ENCODE peak calls at places on chromosomes 13 and 19, in nine cellular contexts. F is A549, S is upper lobe of left lung, K is breast epithelium, Q is tibial nerve, E is NB4, H is K562, W is stomach, A is prostate gland. C is an unnamed sample.
A peak's percentile ranks its signal among the peaks of the same experiment; 100 is the strongest.

GRCh38 chr13:113448545-113448884 is 4.8 kb downstream of the ADPRHL1 start:
- DNase-seq in H (no peak), W (peak; percentile 70), S (peak; percentile 47), A (no peak), F (no peak), Q (no peak), E (peak; percentile 45), K (no peak), C (no peak)

GRCh38 chr13:110367620-110368019 is 60.5 kb downstream of the COL4A2 start:
- DNase-seq in K (no peak), H (no peak), Q (no peak), A (no peak), W (no peak), F (no peak), S (no peak), E (no peak), C (no peak)

GRCh38 chr13:30464496-30465351 is 1.0 kb downstream of the HMGB1 start:
- DNase-seq in S (peak; percentile 95), W (peak; percentile 69), A (peak; percentile 77), E (peak; percentile 89), F (peak; percentile 22), K (peak; percentile 61), H (peak; percentile 68), Q (peak; percentile 65), C (peak; percentile 94)

GRCh38 chr19:18743281-18743825 is 47.8 kb downstream of the COMP start:
- DNase-seq in A (peak; percentile 43), F (no peak), E (no peak), S (peak; percentile 89), K (no peak), H (peak; percentile 88), Q (no peak), W (peak; percentile 92), C (no peak)

GRCh38 chr13:21703846-21704245 is 33.0 kb downstream of the FGF9 start:
- DNase-seq in Q (no peak), K (no peak), W (no peak), S (no peak), E (no peak), A (no peak), F (no peak), H (no peak), C (no peak)

GRCh38 chr13:98540476-98540875 is 36.4 kb downstream of the STK24 start:
- DNase-seq in Q (no peak), S (no peak), K (no peak), F (no peak), W (no peak), H (no peak), A (no peak), E (no peak), C (no peak)

GRCh38 chr13:61727714-61728275 is 312.1 kb upstream of the PCDH20 start:
- DNase-seq in E (no peak), S (no peak), Q (no peak), F (no peak), A (no peak), K (no peak), W (no peak), H (no peak), C (no peak)

GRCh38 chr19:45250832-45251451 is at the start of gene MARK4:
- DNase-seq in A (peak; percentile 35), E (peak; percentile 58), S (peak; percentile 92), H (peak; percentile 96), K (peak; percentile 41), W (peak; percentile 51), F (peak; percentile 57), Q (peak; percentile 29), C (peak; percentile 88)

GRCh38 chr13:23506071-23506820 is 64.0 kb upstream of the TNFRSF19 start:
- DNase-seq in H (no peak), W (no peak), E (no peak), Q (no peak), K (no peak), S (no peak), F (no peak), A (no peak), C (no peak)

GRCh38 chr19:33458807-33459206 is 62.8 kb downstream of the PEPD start:
- DNase-seq in A (no peak), E (no peak), S (no peak), W (no peak), H (no peak), K (no peak), F (no peak), Q (no peak), C (peak; percentile 60)

GRCh38 chr13:30915691-30916541 is 9.8 kb downstream of the MEDAG start:
- DNase-seq in H (no peak), F (no peak), K (no peak), S (peak; percentile 38), E (no peak), A (no peak), Q (no peak), W (no peak), C (no peak)

GRCh38 chr19:48292798-48293197 is 22.9 kb downstream of the ZNF114 start:
- DNase-seq in Q (no peak), F (no peak), E (peak; percentile 47), A (no peak), W (no peak), H (no peak), K (no peak), S (no peak), C (no peak)

GRCh38 chr13:99150575-99151370 is 49.9 kb upstream of the UBAC2 start:
- DNase-seq in H (no peak), W (no peak), K (no peak), A (no peak), Q (no peak), S (no peak), F (peak; percentile 20), E (no peak), C (no peak)

GRCh38 chr13:95256086-95256485 is 45.2 kb downstream of the ABCC4 start:
- DNase-seq in K (no peak), Q (no peak), H (no peak), F (peak; percentile 39), A (no peak), W (no peak), S (no peak), E (no peak), C (no peak)

GRCh38 chr19:35118268-35119026 is 2.8 kb downstream of the FXYD3 start:
- DNase-seq in H (no peak), W (peak; percentile 71), A (no peak), F (no peak), K (no peak), E (no peak), Q (no peak), S (peak; percentile 66), C (no peak)

GRCh38 chr19:18972301-18972831 is 31.3 kb upstream of the HOMER3 start:
- DNase-seq in Q (no peak), K (no peak), E (peak; percentile 98), H (no peak), A (no peak), F (no peak), S (no peak), W (no peak), C (no peak)

GRCh38 chr13:89910166-89910565 is 1437.3 kb upstream of the MIR17HG start:
- DNase-seq in A (no peak), H (no peak), Q (no peak), S (peak; percentile 17), E (no peak), W (no peak), F (no peak), K (no peak), C (no peak)

GRCh38 chr13:46726347-46726746 is 70.6 kb downstream of the ESD start:
- DNase-seq in K (no peak), E (no peak), F (no peak), A (no peak), S (no peak), Q (no peak), W (no peak), H (no peak), C (no peak)

GRCh38 chr13:108220042-108220441 is 1.9 kb downstream of the ABHD13 start:
- DNase-seq in W (peak; percentile 66), F (no peak), A (no peak), Q (no peak), K (no peak), E (peak; percentile 17), H (no peak), S (no peak), C (no peak)

GRCh38 chr19:57240311-57241090 is at the start of gene ZNF805:
- DNase-seq in Q (peak; percentile 94), K (peak; percentile 94), E (peak; percentile 90), W (peak; percentile 97), F (peak; percentile 96), S (peak; percentile 94), H (peak; percentile 94), A (peak; percentile 94), C (peak; percentile 99)
- TF ChIP-seq POLR2A in Q (peak; percentile 54), K (peak; percentile 18), E (peak; percentile 36), W (no peak), F (peak; percentile 65), S (peak; percentile 77), H (peak; percentile 84), A (peak; percentile 53), C (no peak)

GRCh38 chr19:679418-680286 is 3.5 kb downstream of the FSTL3 start:
- DNase-seq in A (no peak), H (peak; percentile 69), K (no peak), E (peak; percentile 66), W (peak; percentile 57), F (peak; percentile 59), S (peak; percentile 92), Q (peak; percentile 41), C (peak; percentile 95)

GRCh38 chr19:680287-681028 is 4.3 kb downstream of the FSTL3 start:
- DNase-seq in W (peak; percentile 100), E (peak; percentile 95), A (peak; percentile 100), Q (peak; percentile 99), H (peak; percentile 94), F (peak; percentile 71), K (peak; percentile 100), S (peak; percentile 100), C (peak; percentile 100)

GRCh38 chr19:682678-683320 is 6.6 kb downstream of the FSTL3 start:
- DNase-seq in Q (no peak), H (no peak), E (no peak), A (no peak), S (peak; percentile 78), W (no peak), F (no peak), K (no peak), C (no peak)

GRCh38 chr19:681638-682037 is 5.4 kb downstream of the FSTL3 start:
- DNase-seq in S (no peak), A (no peak), Q (no peak), F (no peak), W (no peak), H (no peak), K (no peak), E (peak; percentile 50), C (no peak)

GRCh38 chr19:681029-681626 is 4.9 kb downstream of the FSTL3 start:
- DNase-seq in S (peak; percentile 95), A (peak; percentile 91), E (no peak), W (peak; percentile 90), K (no peak), H (peak; percentile 93), F (no peak), Q (no peak), C (peak; percentile 92)
- H3K4me3 ChIP-seq in S (peak overlapping the region; percentile 77), A (peak overlapping the region; percentile 96), E (no peak overlapping the region), W (peak overlapping the region; percentile 31), K (peak overlapping the region; percentile 44), H (peak overlapping the region; percentile 41), F (no peak overlapping the region), Q (peak overlapping the region; percentile 68), C (no peak overlapping the region)

GRCh38 chr19:9827325-9828238 is at the start of gene UBL5:
- DNase-seq in W (peak; percentile 92), S (peak; percentile 88), K (peak; percentile 88), H (peak; percentile 89), A (peak; percentile 85), F (peak; percentile 90), Q (peak; percentile 85), E (peak; percentile 98), C (peak; percentile 90)
- TF ChIP-seq POLR2A in W (no peak), S (peak; percentile 86), K (peak; percentile 73), H (peak; percentile 96), A (peak; percentile 77), F (peak; percentile 84), Q (peak; percentile 84), E (peak; percentile 100), C (no peak)

GRCh38 chr19:16470911-16471811 is 609 bp downstream of the EPS15L1 start:
- DNase-seq in S (no peak), W (no peak), Q (no peak), K (no peak), A (no peak), H (no peak), E (peak; percentile 60), F (no peak), C (no peak)
- H3K4me3 ChIP-seq in S (peak overlapping the region; percentile 99), W (peak overlapping the region; percentile 94), Q (peak overlapping the region; percentile 98), K (peak overlapping the region; percentile 77), A (peak overlapping the region; percentile 78), H (peak overlapping the region; percentile 75), E (peak overlapping the region; percentile 85), F (peak overlapping the region; percentile 89), C (peak overlapping the region; percentile 71)

C was measured in lower leg skin.